ENCODE peak calls at places on chromosomes 16 and 17, in six cellular contexts. K is dorsolateral prefrontal cortex; C is body of pancreas; E is gastrocnemius medialis; W is Peyer's patch; V is CD4-positive, alpha-beta T cell. A is an unnamed sample.

GRCh38 chr16:27701381-27701780 is 151.4 kb downstream of the KATNIP start:
- DNase-seq in W (no peak), C (no peak), E (no peak), K (no peak), V (no peak), A (no peak)

GRCh38 chr17:81539961-81540675 is 11.9 kb downstream of the FSCN2 start:
- DNase-seq in V (no peak), C (peak; percentile 17), W (no peak), K (no peak), E (no peak), A (no peak)

GRCh38 chr17:38554430-38555350 is 51.1 kb downstream of the SRCIN1 start:
- DNase-seq in V (no peak), W (no peak), C (no peak), K (no peak), E (no peak), A (no peak)

GRCh38 chr17:17314501-17315071 is 11.4 kb downstream of the NT5M start:
- DNase-seq in W (no peak), V (no peak), E (no peak), C (no peak), K (no peak), A (no peak)

GRCh38 chr17:8153550-8153956 is 1.3 kb upstream of the PER1 start:
- DNase-seq in E (peak; percentile 78), C (peak; percentile 92), W (no peak), V (no peak), K (peak; percentile 92), A (peak; percentile 90)

GRCh38 chr16:4917117-4917516 is 19.8 kb downstream of the PPL start:
- DNase-seq in E (no peak), C (no peak), V (no peak), K (no peak), W (no peak), A (no peak)

GRCh38 chr16:26985100-26986065 is 81.3 kb upstream of the C16orf82 start:
- DNase-seq in V (no peak), K (no peak), E (no peak), W (no peak), C (no peak), A (no peak)

GRCh38 chr16:12706628-12707027 is 97.1 kb downstream of the CPPED1 start:
- DNase-seq in E (no peak), W (no peak), C (no peak), V (no peak), K (no peak), A (no peak)

GRCh38 chr17:40932608-40933007 is 4.8 kb downstream of the KRT23 start:
- DNase-seq in C (no peak), W (no peak), K (no peak), E (no peak), V (no peak), A (no peak)

GRCh38 chr17:27868565-27868964 is 24.6 kb downstream of the LYRM9 start:
- DNase-seq in W (no peak), C (no peak), K (no peak), V (no peak), E (no peak), A (no peak)

GRCh38 chr17:32819035-32819434 is 57.9 kb downstream of the MYO1D start:
- DNase-seq in W (no peak), C (no peak), V (no peak), K (no peak), E (no peak), A (no peak)

GRCh38 chr16:79261944-79262552 is 338.5 kb downstream of the MAF start:
- DNase-seq in W (no peak), V (no peak), C (no peak), K (no peak), E (no peak), A (no peak)

GRCh38 chr17:70622382-70623260 is 453.3 kb downstream of the KCNJ2 start:
- DNase-seq in E (no peak), K (peak; percentile 73), C (peak; percentile 17), V (no peak), W (no peak), A (peak; percentile 31)

GRCh38 chr17:48717367-48718161 is 4.8 kb downstream of the PRAC1 start:
- DNase-seq in V (no peak), E (no peak), K (no peak), W (no peak), C (no peak), A (no peak)
- H3K27me3 ChIP-seq in V (peaks cover 91% of the 10 kb centered on the region), E (peaks cover 91% of the 10 kb centered on the region), K (peaks cover 100% of the 10 kb centered on the region), W (peaks cover 60% of the 10 kb centered on the region), C (peaks cover 10% of the 10 kb centered on the region), A (peaks cover 3% of the 10 kb centered on the region)

GRCh38 chr17:72118588-72119279 is 2.1 kb upstream of the SOX9 start:
- DNase-seq in K (peak; percentile 80), C (peak; percentile 82), V (no peak), E (peak; percentile 50), W (no peak), A (peak; percentile 91)

GRCh38 chr17:72117748-72118587 is 2.9 kb upstream of the SOX9 start:
- DNase-seq in W (no peak), K (no peak), V (no peak), C (peak; percentile 38), E (peak; percentile 4), A (peak; percentile 44)

GRCh38 chr17:72117470-72117747 is 3.4 kb upstream of the SOX9 start:
- DNase-seq in K (no peak), C (no peak), W (no peak), V (no peak), E (no peak), A (no peak)

GRCh38 chr17:72115789-72116520 is 4.9 kb upstream of the SOX9 start:
- DNase-seq in W (no peak), K (no peak), E (no peak), C (no peak), V (no peak), A (peak; percentile 41)

GRCh38 chr17:72116692-72117469 is 3.9 kb upstream of the SOX9 start:
- DNase-seq in C (peak; percentile 35), W (no peak), K (no peak), V (no peak), E (no peak), A (peak; percentile 43)
- H3K27me3 ChIP-seq in C (no peaks in the 10 kb centered on the region), W (peaks cover 28% of the 10 kb centered on the region), K (peaks cover 13% of the 10 kb centered on the region), V (peaks cover 76% of the 10 kb centered on the region), E (peaks cover 11% of the 10 kb centered on the region), A (no peaks in the 10 kb centered on the region)

GRCh38 chr16:77793417-77793816 is 5.1 kb downstream of the VAT1L start:
- DNase-seq in V (no peak), C (no peak), E (no peak), W (no peak), K (no peak), A (no peak)
- H3K27me3 ChIP-seq in V (peaks cover 33% of the 10 kb centered on the region), C (no peaks in the 10 kb centered on the region), E (peaks cover 18% of the 10 kb centered on the region), W (peaks cover 7% of the 10 kb centered on the region), K (peaks cover 16% of the 10 kb centered on the region), A (no peaks in the 10 kb centered on the region)

DNA sequence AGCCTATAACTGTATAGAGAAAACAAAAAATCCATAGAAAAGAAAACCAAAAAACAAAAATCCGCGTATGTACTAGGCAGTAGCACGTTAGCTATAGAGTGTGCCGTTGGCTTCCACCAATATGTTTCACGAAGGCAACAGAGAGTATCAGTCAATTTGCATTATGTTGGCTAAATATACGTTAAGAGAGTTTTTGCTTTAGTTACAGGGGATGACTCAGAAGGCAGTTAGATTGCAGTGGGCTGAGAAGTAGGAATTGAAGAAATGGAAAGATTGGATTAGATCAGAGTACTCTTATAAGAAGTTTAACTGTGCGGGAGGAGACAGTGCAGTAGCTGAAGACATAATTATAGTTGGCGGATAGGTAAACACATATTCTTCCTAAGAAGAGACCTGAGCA is 911 bp upstream of the NACA2 start:
- DNase-seq in C (no peak), K (no peak), V (no peak), E (no peak), W (no peak), A (no peak)
- H3K27me3 ChIP-seq in C (no peaks in the 10 kb centered on the region), K (peaks cover 51% of the 10 kb centered on the region), V (no peaks in the 10 kb centered on the region), E (peaks cover 10% of the 10 kb centered on the region), W (no peaks in the 10 kb centered on the region), A (no peaks in the 10 kb centered on the region)

GRCh38 chr17:65093930-65094329 is 37.4 kb upstream of the GNA13 start:
- DNase-seq in W (no peak), C (no peak), V (no peak), K (no peak), E (no peak), A (no peak)
- H3K27me3 ChIP-seq in W (no peaks in the 10 kb centered on the region), C (no peaks in the 10 kb centered on the region), V (no peaks in the 10 kb centered on the region), K (no peaks in the 10 kb centered on the region), E (no peaks in the 10 kb centered on the region), A (no peaks in the 10 kb centered on the region)

GRCh38 chr17:80482555-80483308 is 6.3 kb upstream of the NPTX1 start:
- DNase-seq in E (no peak), V (no peak), K (no peak), W (no peak), C (no peak), A (no peak)
- H3K27me3 ChIP-seq in E (peaks cover 60% of the 10 kb centered on the region), V (peaks cover 53% of the 10 kb centered on the region), K (peaks cover 32% of the 10 kb centered on the region), W (peaks cover 24% of the 10 kb centered on the region), C (no peaks in the 10 kb centered on the region), A (no peaks in the 10 kb centered on the region)

DNA sequence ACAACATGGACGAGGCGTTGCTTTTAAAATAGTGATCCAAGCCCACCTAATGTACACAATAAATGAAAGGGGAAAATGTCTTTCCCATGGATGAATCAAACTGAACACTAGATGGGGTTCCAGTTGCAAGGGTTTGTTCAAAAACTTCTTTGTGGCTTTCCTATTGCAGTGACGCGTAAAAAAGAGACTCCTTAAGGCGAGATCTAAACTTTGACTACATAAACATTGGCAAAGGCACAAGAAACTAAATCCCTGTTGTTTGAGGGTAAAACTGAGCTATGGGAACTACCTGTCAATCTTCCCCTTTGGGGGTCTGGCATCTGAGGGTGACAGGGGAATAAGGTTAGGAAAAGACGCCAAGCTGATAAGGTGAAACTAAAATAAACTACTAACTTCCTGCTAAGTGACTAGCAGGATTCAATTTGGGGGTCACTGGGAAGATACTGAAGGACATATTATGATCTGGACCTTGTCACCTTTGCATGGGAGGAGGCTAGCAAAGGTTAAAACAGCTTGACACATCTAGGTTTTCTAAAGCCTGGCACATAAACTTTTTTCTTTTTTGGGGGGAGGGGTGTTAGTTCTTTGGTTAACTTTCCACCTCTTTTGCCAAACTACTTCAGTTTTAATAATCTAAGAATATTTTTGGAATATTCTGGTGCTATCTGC is 4.7 kb downstream of the SALL1 start:
- DNase-seq in K (no peak), W (no peak), C (no peak), E (no peak), V (no peak), A (no peak)
- H3K27me3 ChIP-seq in K (peaks cover 25% of the 10 kb centered on the region), W (peaks cover 13% of the 10 kb centered on the region), C (peaks cover under 1% of the 10 kb centered on the region), E (peaks cover 32% of the 10 kb centered on the region), V (peaks cover 52% of the 10 kb centered on the region), A (no peaks in the 10 kb centered on the region)

GRCh38 chr17:79615926-79616325 is 5.1 kb upstream of the RBFOX3 start:
- DNase-seq in C (no peak), V (no peak), W (no peak), E (no peak), K (peak; percentile 6), A (no peak)

GRCh38 chr17:79617304-79617703 is 6.5 kb upstream of the RBFOX3 start:
- DNase-seq in W (no peak), E (no peak), K (peak; percentile 20), C (no peak), V (no peak), A (no peak)

GRCh38 chr17:79617740-79618382 is 7.0 kb upstream of the RBFOX3 start:
- DNase-seq in C (no peak), W (no peak), V (no peak), K (peak; percentile 20), E (no peak), A (no peak)

GRCh38 chr17:79615446-79615845 is 4.6 kb upstream of the RBFOX3 start:
- DNase-seq in W (no peak), E (no peak), K (no peak), C (no peak), V (no peak), A (no peak)

GRCh38 chr17:79616801-79617200 is 6.0 kb upstream of the RBFOX3 start:
- DNase-seq in E (no peak), C (no peak), V (no peak), K (peak; percentile 25), W (no peak), A (no peak)
- H3K27me3 ChIP-seq in E (peaks cover 60% of the 10 kb centered on the region), C (no peaks in the 10 kb centered on the region), V (peaks cover 19% of the 10 kb centered on the region), K (peaks cover 10% of the 10 kb centered on the region), W (no peaks in the 10 kb centered on the region), A (no peaks in the 10 kb centered on the region)